ENCODE peak calls at places on chromosomes 1 and 21, in ten cellular contexts. One of them, this sample, is unnamed.
A peak's percentile ranks its signal among the peaks of the same experiment; 100 is the strongest.

GRCh38 chr1:11907275-11908138 is 18.7 kb downstream of the KIAA2013 start:
- DNase-seq in fibroblast of mammary gland: peak; percentile 94
- DNase-seq in stimulated activated CD8-positive, alpha-beta memory T cell treated with anti-CD3 and anti-CD28 coated beads, Interleukin-4, amount 100 ng/mL, for 48 hours: peak; percentile 84
- DNase-seq in left ventricle myocardium superior: peak; percentile 90
- DNase-seq in stimulated activated CD4-positive, alpha-beta T cell treated with anti-CD3 and anti-CD28 coated beads, Interleukin-4, amount 100 ng/mL, for 4 hours: peak; percentile 72
- DNase-seq in activated CD8-positive, alpha-beta memory T cell treated with anti-CD3 and anti-CD28 coated beads for 48 hours: peak; percentile 70
- DNase-seq in left cardiac atrium: peak; percentile 91
- DNase-seq in C1 segment of cervical spinal cord: peak; percentile 80
- DNase-seq in NCI-H748 treated with DMSO at 0.1 percent for 48 hours: peak; percentile 82
- DNase-seq in T-helper 2 cell: peak; percentile 66
- DNase-seq in this sample: peak; percentile 90

GRCh38 chr1:44653107-44653964 is 20.9 kb downstream of the TMEM53 start:
- DNase-seq in fibroblast of mammary gland: no peak
- DNase-seq in stimulated activated CD8-positive, alpha-beta memory T cell treated with anti-CD3 and anti-CD28 coated beads, Interleukin-4, amount 100 ng/mL, for 48 hours: no peak
- DNase-seq in left ventricle myocardium superior: no peak
- DNase-seq in stimulated activated CD4-positive, alpha-beta T cell treated with anti-CD3 and anti-CD28 coated beads, Interleukin-4, amount 100 ng/mL, for 4 hours: no peak
- DNase-seq in activated CD8-positive, alpha-beta memory T cell treated with anti-CD3 and anti-CD28 coated beads for 48 hours: no peak
- DNase-seq in left cardiac atrium: no peak
- DNase-seq in C1 segment of cervical spinal cord: no peak
- DNase-seq in NCI-H748 treated with DMSO at 0.1 percent for 48 hours: no peak
- DNase-seq in T-helper 2 cell: no peak
- DNase-seq in this sample: no peak

GRCh38 chr1:227891223-227891954 is 56.3 kb downstream of the WNT9A start:
- DNase-seq in fibroblast of mammary gland: no peak
- DNase-seq in stimulated activated CD8-positive, alpha-beta memory T cell treated with anti-CD3 and anti-CD28 coated beads, Interleukin-4, amount 100 ng/mL, for 48 hours: peak; percentile 20
- DNase-seq in left ventricle myocardium superior: peak; percentile 29
- DNase-seq in stimulated activated CD4-positive, alpha-beta T cell treated with anti-CD3 and anti-CD28 coated beads, Interleukin-4, amount 100 ng/mL, for 4 hours: no peak
- DNase-seq in activated CD8-positive, alpha-beta memory T cell treated with anti-CD3 and anti-CD28 coated beads for 48 hours: no peak
- DNase-seq in left cardiac atrium: no peak
- DNase-seq in C1 segment of cervical spinal cord: no peak
- DNase-seq in NCI-H748 treated with DMSO at 0.1 percent for 48 hours: no peak
- DNase-seq in T-helper 2 cell: no peak
- DNase-seq in this sample: peak; percentile 27

GRCh38 chr1:225882699-225883615 is 777 bp upstream of the TMEM63A start:
- DNase-seq in fibroblast of mammary gland: peak; percentile 38
- DNase-seq in stimulated activated CD8-positive, alpha-beta memory T cell treated with anti-CD3 and anti-CD28 coated beads, Interleukin-4, amount 100 ng/mL, for 48 hours: peak; percentile 63
- DNase-seq in left ventricle myocardium superior: peak; percentile 82
- DNase-seq in stimulated activated CD4-positive, alpha-beta T cell treated with anti-CD3 and anti-CD28 coated beads, Interleukin-4, amount 100 ng/mL, for 4 hours: peak; percentile 48
- DNase-seq in activated CD8-positive, alpha-beta memory T cell treated with anti-CD3 and anti-CD28 coated beads for 48 hours: peak; percentile 37
- DNase-seq in left cardiac atrium: peak; percentile 72
- DNase-seq in C1 segment of cervical spinal cord: no peak
- DNase-seq in NCI-H748 treated with DMSO at 0.1 percent for 48 hours: no peak
- DNase-seq in T-helper 2 cell: no peak
- DNase-seq in this sample: peak; percentile 54

GRCh38 chr1:226443439-226443838 is 35.5 kb upstream of the PARP1 start:
- DNase-seq in fibroblast of mammary gland: peak; percentile 83
- DNase-seq in stimulated activated CD8-positive, alpha-beta memory T cell treated with anti-CD3 and anti-CD28 coated beads, Interleukin-4, amount 100 ng/mL, for 48 hours: no peak
- DNase-seq in left ventricle myocardium superior: no peak
- DNase-seq in stimulated activated CD4-positive, alpha-beta T cell treated with anti-CD3 and anti-CD28 coated beads, Interleukin-4, amount 100 ng/mL, for 4 hours: no peak
- DNase-seq in activated CD8-positive, alpha-beta memory T cell treated with anti-CD3 and anti-CD28 coated beads for 48 hours: no peak
- DNase-seq in left cardiac atrium: no peak
- DNase-seq in C1 segment of cervical spinal cord: no peak
- DNase-seq in NCI-H748 treated with DMSO at 0.1 percent for 48 hours: no peak
- DNase-seq in T-helper 2 cell: no peak
- DNase-seq in this sample: no peak

GRCh38 chr1:1157033-1157365 is 16.7 kb upstream of the TTLL10 start:
- DNase-seq in fibroblast of mammary gland: no peak
- DNase-seq in stimulated activated CD8-positive, alpha-beta memory T cell treated with anti-CD3 and anti-CD28 coated beads, Interleukin-4, amount 100 ng/mL, for 48 hours: no peak
- DNase-seq in left ventricle myocardium superior: no peak
- DNase-seq in stimulated activated CD4-positive, alpha-beta T cell treated with anti-CD3 and anti-CD28 coated beads, Interleukin-4, amount 100 ng/mL, for 4 hours: no peak
- DNase-seq in activated CD8-positive, alpha-beta memory T cell treated with anti-CD3 and anti-CD28 coated beads for 48 hours: no peak
- DNase-seq in left cardiac atrium: no peak
- DNase-seq in C1 segment of cervical spinal cord: no peak
- DNase-seq in NCI-H748 treated with DMSO at 0.1 percent for 48 hours: no peak
- DNase-seq in T-helper 2 cell: no peak
- DNase-seq in this sample: no peak

GRCh38 chr1:101025283-101025679 is 303 bp downstream of the DPH5 start:
- DNase-seq in fibroblast of mammary gland: peak; percentile 31
- DNase-seq in stimulated activated CD8-positive, alpha-beta memory T cell treated with anti-CD3 and anti-CD28 coated beads, Interleukin-4, amount 100 ng/mL, for 48 hours: peak; percentile 33
- DNase-seq in left ventricle myocardium superior: no peak
- DNase-seq in stimulated activated CD4-positive, alpha-beta T cell treated with anti-CD3 and anti-CD28 coated beads, Interleukin-4, amount 100 ng/mL, for 4 hours: peak; percentile 13
- DNase-seq in activated CD8-positive, alpha-beta memory T cell treated with anti-CD3 and anti-CD28 coated beads for 48 hours: no peak
- DNase-seq in left cardiac atrium: peak; percentile 21
- DNase-seq in C1 segment of cervical spinal cord: no peak
- DNase-seq in NCI-H748 treated with DMSO at 0.1 percent for 48 hours: no peak
- DNase-seq in T-helper 2 cell: no peak
- DNase-seq in this sample: peak; percentile 48

GRCh38 chr1:3067671-3068399 is 1.2 kb upstream of the PRDM16 start:
- DNase-seq in fibroblast of mammary gland: no peak
- DNase-seq in stimulated activated CD8-positive, alpha-beta memory T cell treated with anti-CD3 and anti-CD28 coated beads, Interleukin-4, amount 100 ng/mL, for 48 hours: no peak
- DNase-seq in left ventricle myocardium superior: no peak
- DNase-seq in stimulated activated CD4-positive, alpha-beta T cell treated with anti-CD3 and anti-CD28 coated beads, Interleukin-4, amount 100 ng/mL, for 4 hours: no peak
- DNase-seq in activated CD8-positive, alpha-beta memory T cell treated with anti-CD3 and anti-CD28 coated beads for 48 hours: no peak
- DNase-seq in left cardiac atrium: peak; percentile 15
- DNase-seq in C1 segment of cervical spinal cord: no peak
- DNase-seq in NCI-H748 treated with DMSO at 0.1 percent for 48 hours: no peak
- DNase-seq in T-helper 2 cell: peak; percentile 1
- DNase-seq in this sample: no peak

GRCh38 chr1:87325982-87326738 is 2.5 kb upstream of the LMO4 start:
- DNase-seq in fibroblast of mammary gland: peak; percentile 65
- DNase-seq in stimulated activated CD8-positive, alpha-beta memory T cell treated with anti-CD3 and anti-CD28 coated beads, Interleukin-4, amount 100 ng/mL, for 48 hours: peak; percentile 53
- DNase-seq in left ventricle myocardium superior: no peak
- DNase-seq in stimulated activated CD4-positive, alpha-beta T cell treated with anti-CD3 and anti-CD28 coated beads, Interleukin-4, amount 100 ng/mL, for 4 hours: no peak
- DNase-seq in activated CD8-positive, alpha-beta memory T cell treated with anti-CD3 and anti-CD28 coated beads for 48 hours: no peak
- DNase-seq in left cardiac atrium: no peak
- DNase-seq in C1 segment of cervical spinal cord: no peak
- DNase-seq in NCI-H748 treated with DMSO at 0.1 percent for 48 hours: peak; percentile 78
- DNase-seq in T-helper 2 cell: no peak
- DNase-seq in this sample: no peak

GRCh38 chr21:31181089-31181757 is 142.9 kb upstream of the KRTAP19-8 start:
- DNase-seq in fibroblast of mammary gland: no peak
- DNase-seq in stimulated activated CD8-positive, alpha-beta memory T cell treated with anti-CD3 and anti-CD28 coated beads, Interleukin-4, amount 100 ng/mL, for 48 hours: peak; percentile 44
- DNase-seq in left ventricle myocardium superior: no peak
- DNase-seq in stimulated activated CD4-positive, alpha-beta T cell treated with anti-CD3 and anti-CD28 coated beads, Interleukin-4, amount 100 ng/mL, for 4 hours: no peak
- DNase-seq in activated CD8-positive, alpha-beta memory T cell treated with anti-CD3 and anti-CD28 coated beads for 48 hours: no peak
- DNase-seq in left cardiac atrium: no peak
- DNase-seq in C1 segment of cervical spinal cord: no peak
- DNase-seq in NCI-H748 treated with DMSO at 0.1 percent for 48 hours: no peak
- DNase-seq in T-helper 2 cell: no peak
- DNase-seq in this sample: no peak

GRCh38 chr1:85202092-85202863 is 1.5 kb upstream of the SYDE2 start:
- DNase-seq in fibroblast of mammary gland: no peak
- DNase-seq in stimulated activated CD8-positive, alpha-beta memory T cell treated with anti-CD3 and anti-CD28 coated beads, Interleukin-4, amount 100 ng/mL, for 48 hours: no peak
- DNase-seq in left ventricle myocardium superior: no peak
- DNase-seq in stimulated activated CD4-positive, alpha-beta T cell treated with anti-CD3 and anti-CD28 coated beads, Interleukin-4, amount 100 ng/mL, for 4 hours: no peak
- DNase-seq in activated CD8-positive, alpha-beta memory T cell treated with anti-CD3 and anti-CD28 coated beads for 48 hours: no peak
- DNase-seq in left cardiac atrium: no peak
- DNase-seq in C1 segment of cervical spinal cord: no peak
- DNase-seq in NCI-H748 treated with DMSO at 0.1 percent for 48 hours: no peak
- DNase-seq in T-helper 2 cell: no peak
- DNase-seq in this sample: no peak

GRCh38 chr1:149884433-149885363 is 14.7 kb upstream of the BOLA1 start:
- DNase-seq in fibroblast of mammary gland: peak; percentile 45
- DNase-seq in stimulated activated CD8-positive, alpha-beta memory T cell treated with anti-CD3 and anti-CD28 coated beads, Interleukin-4, amount 100 ng/mL, for 48 hours: peak; percentile 41
- DNase-seq in left ventricle myocardium superior: no peak
- DNase-seq in stimulated activated CD4-positive, alpha-beta T cell treated with anti-CD3 and anti-CD28 coated beads, Interleukin-4, amount 100 ng/mL, for 4 hours: no peak
- DNase-seq in activated CD8-positive, alpha-beta memory T cell treated with anti-CD3 and anti-CD28 coated beads for 48 hours: no peak
- DNase-seq in left cardiac atrium: no peak
- DNase-seq in C1 segment of cervical spinal cord: no peak
- DNase-seq in NCI-H748 treated with DMSO at 0.1 percent for 48 hours: peak; percentile 32
- DNase-seq in T-helper 2 cell: no peak
- DNase-seq in this sample: no peak